ENCODE peak calls at places on chromosomes 7 and 10, in seven cellular contexts. S, F, E, A, Q, B and I are unnamed samples.

GRCh38 chr7:124840435-124840834 is 74.8 kb upstream of the GPR37 start:
- DNase-seq in S (no peak), F (no peak), E (no peak), A (no peak), Q (no peak), B (no peak), I (no peak)

GRCh38 chr10:27072436-27073114 is 27.7 kb downstream of the ANKRD26 start:
- DNase-seq in S (no peak), F (no peak), E (no peak), A (no peak), Q (no peak), B (no peak), I (no peak)

GRCh38 chr10:93816123-93816747 is 58.5 kb downstream of the LGI1 start:
- DNase-seq in S (peak; percentile 54), F (peak; percentile 43), E (peak; percentile 30), A (peak; percentile 79), Q (no peak), B (peak; percentile 66), I (no peak)

GRCh38 chr7:17680026-17680425 is 260.3 kb downstream of the SNX13 start:
- DNase-seq in S (peak; percentile 96), F (peak; percentile 53), E (peak; percentile 94), A (peak; percentile 14), Q (no peak), B (peak; percentile 21), I (no peak)

GRCh38 chr10:80585812-80586211 is 48.1 kb downstream of the SH2D4B start:
- DNase-seq in S (no peak), F (no peak), E (no peak), A (no peak), Q (no peak), B (no peak), I (no peak)

GRCh38 chr7:6654842-6655610 is 17.9 kb downstream of the ZNF316 start:
- DNase-seq in S (no peak), F (no peak), E (no peak), A (no peak), Q (no peak), B (no peak), I (no peak)

GRCh38 chr7:112957901-112958300 is 128.7 kb downstream of the GPR85 start:
- DNase-seq in S (no peak), F (no peak), E (no peak), A (no peak), Q (no peak), B (no peak), I (no peak)

GRCh38 chr10:34200355-34200901 is 614.7 kb downstream of the PARD3 start:
- DNase-seq in S (no peak), F (no peak), E (no peak), A (no peak), Q (no peak), B (no peak), I (no peak)

GRCh38 chr10:133213641-133214467 is 16.2 kb upstream of the UTF1 start:
- DNase-seq in S (no peak), F (peak; percentile 5), E (no peak), A (no peak), Q (no peak), B (no peak), I (no peak)

GRCh38 chr7:139455789-139456188 is 27.7 kb downstream of the KLRG2 start:
- DNase-seq in S (no peak), F (no peak), E (no peak), A (no peak), Q (no peak), B (no peak), I (no peak)

GRCh38 chr7:137791947-137792346 is 54.8 kb downstream of the DGKI start:
- DNase-seq in S (no peak), F (no peak), E (no peak), A (no peak), Q (no peak), B (no peak), I (no peak)

GRCh38 chr10:36738738-36739431 is 386.5 kb upstream of the ANKRD30A start:
- DNase-seq in S (no peak), F (no peak), E (no peak), A (no peak), Q (no peak), B (no peak), I (no peak)

GRCh38 chr7:103131225-103131624 is 17.7 kb downstream of the NAPEPLD start:
- DNase-seq in S (no peak), F (no peak), E (no peak), A (no peak), Q (no peak), B (no peak), I (no peak)

GRCh38 chr10:89346264-89346971 is 18.6 kb downstream of the IFIT3 start:
- DNase-seq in S (peak; percentile 90), F (no peak), E (no peak), A (no peak), Q (no peak), B (no peak), I (no peak)

GRCh38 chr10:50497758-50498157 is 126.0 kb downstream of the SGMS1 start:
- DNase-seq in S (peak; percentile 88), F (no peak), E (peak; percentile 43), A (no peak), Q (no peak), B (no peak), I (no peak)

GRCh38 chr10:17001961-17002749 is 127.5 kb downstream of the CUBN start:
- DNase-seq in S (peak; percentile 98), F (peak; percentile 38), E (peak; percentile 99), A (no peak), Q (no peak), B (no peak), I (no peak)

GRCh38 chr10:16030562-16030961 is 170.3 kb upstream of the MINDY3 start:
- DNase-seq in S (no peak), F (no peak), E (no peak), A (no peak), Q (no peak), B (no peak), I (no peak)

GRCh38 chr7:103773726-103774125 is 215.7 kb downstream of the RELN start:
- DNase-seq in S (no peak), F (no peak), E (no peak), A (no peak), Q (no peak), B (no peak), I (no peak)

GRCh38 chr7:114765331-114766125 is 156.4 kb upstream of the MDFIC start:
- DNase-seq in S (no peak), F (no peak), E (no peak), A (no peak), Q (no peak), B (no peak), I (no peak)

GRCh38 chr7:1210321-1210978 is 22.2 kb upstream of the UNCX start:
- DNase-seq in S (no peak), F (no peak), E (no peak), A (no peak), Q (no peak), B (no peak), I (no peak)

GRCh38 chr10:125026974-125027735 is 85.2 kb downstream of the ZRANB1 start:
- DNase-seq in S (no peak), F (no peak), E (no peak), A (no peak), Q (no peak), B (no peak), I (no peak)